ENCODE peak calls at places on chromosomes 12 and 14, in four cellular contexts. R is IMR-90, A is tibial nerve, H is HCT116. Q is an unnamed sample.

GRCh38 chr14:51607677-51608076 is 44.0 kb upstream of the FRMD6 start:
- DNase-seq in R (peak; percentile 59), A (no peak), H (no peak), Q (no peak)

GRCh38 chr14:53605562-53605961 is 351.1 kb downstream of the BMP4 start:
- DNase-seq in R (no peak), A (no peak), H (no peak), Q (no peak)

GRCh38 chr12:46950116-46950515 is 124.3 kb upstream of the SLC38A4 start:
- DNase-seq in R (no peak), A (no peak), H (no peak), Q (no peak)

GRCh38 chr12:6089041-6089823 is 35.2 kb downstream of the VWF start:
- DNase-seq in R (peak; percentile 52), A (no peak), H (peak; percentile 77), Q (peak; percentile 40)

GRCh38 chr14:64147126-64147790 is 146.9 kb downstream of the ESR2 start:
- DNase-seq in R (peak; percentile 71), A (no peak), H (no peak), Q (no peak)

GRCh38 chr12:34287437-34287836 is 265.1 kb downstream of the ALG10 start:
- DNase-seq in R (no peak), A (no peak), H (no peak), Q (no peak)

GRCh38 chr12:19181666-19182426 is 52.3 kb downstream of the PLEKHA5 start:
- DNase-seq in R (no peak), A (no peak), H (no peak), Q (no peak)

GRCh38 chr12:107654866-107655265 is 30.7 kb upstream of the PWP1 start:
- DNase-seq in R (no peak), A (no peak), H (no peak), Q (no peak)

GRCh38 chr14:69325646-69326265 is 65.8 kb downstream of the GALNT16 start:
- DNase-seq in R (no peak), A (no peak), H (no peak), Q (no peak)

GRCh38 chr12:1590083-1590979 is 4.0 kb downstream of the FBXL14 start:
- DNase-seq in R (peak; percentile 63), A (no peak), H (no peak), Q (no peak)

GRCh38 chr12:124663206-124663605 is 95.8 kb upstream of the NCOR2 start:
- DNase-seq in R (no peak), A (no peak), H (no peak), Q (no peak)

GRCh38 chr12:26633591-26634210 is 199.3 kb downstream of the ITPR2 start:
- DNase-seq in R (peak; percentile 75), A (no peak), H (no peak), Q (no peak)

GRCh38 chr12:16573652-16574077 is 32.3 kb downstream of the LMO3 start:
- DNase-seq in R (peak; percentile 32), A (peak; percentile 29), H (no peak), Q (no peak)

GRCh38 chr14:68636597-68636996 is 156.3 kb downstream of the ZFP36L1 start:
- DNase-seq in R (no peak), A (no peak), H (no peak), Q (no peak)

GRCh38 chr12:26114720-26115406 is 10.0 kb downstream of the BHLHE41 start:
- DNase-seq in R (no peak), A (no peak), H (no peak), Q (no peak)

GRCh38 chr12:26786491-26787124 is 46.4 kb downstream of the ITPR2 start:
- DNase-seq in R (peak; percentile 11), A (no peak), H (no peak), Q (no peak)

GRCh38 chr12:93682846-93683261 is 5.7 kb downstream of the CRADD start:
- DNase-seq in R (no peak), A (no peak), H (no peak), Q (no peak)

GRCh38 chr12:4969405-4969804 is 59.7 kb downstream of the KCNA1 start:
- DNase-seq in R (no peak), A (no peak), H (no peak), Q (no peak)

GRCh38 chr12:87813476-87814234 is 215.5 kb downstream of the C12orf50 start:
- DNase-seq in R (peak; percentile 89), A (no peak), H (no peak), Q (peak; percentile 16)

GRCh38 chr12:50747817-50748216 is 16.1 kb upstream of the ATF1 start:
- DNase-seq in R (no peak), A (no peak), H (no peak), Q (no peak)

GRCh38 chr12:122874081-122874480 is 21.8 kb downstream of the VPS37B start:
- DNase-seq in R (no peak), A (no peak), H (no peak), Q (no peak)

GRCh38 chr14:91244501-91244901 is at the start of gene GPR68:
- DNase-seq in R (peak; percentile 73), A (no peak), H (no peak), Q (peak; percentile 63)

GRCh38 chr14:99514552-99515300 is 33.5 kb downstream of the CCNK start:
- DNase-seq in R (no peak), A (peak; percentile 9), H (no peak), Q (no peak)

GRCh38 chr12:116133149-116133548 is 144.3 kb downstream of the MED13L start:
- DNase-seq in R (peak; percentile 57), A (no peak), H (no peak), Q (no peak)

GRCh38 chr12:51439330-51439729 is 14.7 kb downstream of the SLC4A8 start:
- DNase-seq in R (no peak), A (no peak), H (no peak), Q (no peak)

GRCh38 chr14:75247286-75247922 is 31.2 kb upstream of the FOS start:
- DNase-seq in R (no peak), A (no peak), H (no peak), Q (no peak)

GRCh38 chr12:55715833-55716581 is at the start of gene BLOC1S1:
- DNase-seq in R (peak; percentile 91), A (peak; percentile 93), H (peak; percentile 94), Q (peak; percentile 85)
- TF ChIP-seq POLR2A in R (no peak), A (peak; percentile 44), H (peak; percentile 49), Q (peak; percentile 44)

DNA sequence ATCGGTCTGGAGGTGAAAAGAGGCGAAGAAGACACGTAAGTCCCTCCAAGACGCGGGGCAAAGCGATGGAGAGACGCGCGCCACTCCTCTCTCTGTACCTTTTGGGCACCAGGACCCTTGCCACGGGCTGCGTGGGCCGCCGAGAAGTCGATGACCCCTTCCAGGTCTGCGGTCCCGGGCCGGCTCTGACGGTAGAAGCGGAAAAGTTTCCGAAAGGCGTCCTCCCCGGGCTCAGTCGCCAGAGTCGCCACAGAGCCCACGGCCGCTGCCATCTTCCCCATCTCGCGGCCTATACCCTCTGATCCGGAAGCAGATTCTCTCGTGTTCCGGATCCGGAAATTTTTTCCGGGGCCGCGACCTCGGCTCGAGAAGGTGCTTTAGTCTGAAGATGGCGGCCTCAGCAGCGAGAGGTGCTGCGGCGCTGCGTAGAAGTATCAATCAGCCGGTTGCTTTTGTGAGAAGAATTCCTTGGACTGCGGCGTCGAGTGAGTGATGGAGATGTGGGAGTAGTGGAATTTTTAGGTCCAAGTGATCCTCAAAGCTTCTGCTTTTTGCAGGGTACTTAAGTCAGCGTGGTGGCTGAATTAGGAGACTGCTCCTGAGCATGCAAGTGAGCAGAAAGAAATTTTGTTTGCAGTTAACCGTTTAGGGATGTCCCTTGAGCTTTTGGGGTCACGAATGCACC is at the start of the genes ALKBH1 and SLIRP:
- DNase-seq in R (peak; percentile 72), A (peak; percentile 78), H (peak; percentile 59), Q (peak; percentile 50)
- TF ChIP-seq POLR2A in R (peak; percentile 84), A (peak; percentile 18), H (peak; percentile 94), Q (peak; percentile 58)

GRCh38 chr12:130878193-130879185 is 6.6 kb downstream of the RAN start:
- DNase-seq in R (no peak), A (no peak), H (no peak), Q (no peak)
- TF ChIP-seq POLR2A in R (no peak), A (no peak), H (no peak), Q (no peak)

DNA sequence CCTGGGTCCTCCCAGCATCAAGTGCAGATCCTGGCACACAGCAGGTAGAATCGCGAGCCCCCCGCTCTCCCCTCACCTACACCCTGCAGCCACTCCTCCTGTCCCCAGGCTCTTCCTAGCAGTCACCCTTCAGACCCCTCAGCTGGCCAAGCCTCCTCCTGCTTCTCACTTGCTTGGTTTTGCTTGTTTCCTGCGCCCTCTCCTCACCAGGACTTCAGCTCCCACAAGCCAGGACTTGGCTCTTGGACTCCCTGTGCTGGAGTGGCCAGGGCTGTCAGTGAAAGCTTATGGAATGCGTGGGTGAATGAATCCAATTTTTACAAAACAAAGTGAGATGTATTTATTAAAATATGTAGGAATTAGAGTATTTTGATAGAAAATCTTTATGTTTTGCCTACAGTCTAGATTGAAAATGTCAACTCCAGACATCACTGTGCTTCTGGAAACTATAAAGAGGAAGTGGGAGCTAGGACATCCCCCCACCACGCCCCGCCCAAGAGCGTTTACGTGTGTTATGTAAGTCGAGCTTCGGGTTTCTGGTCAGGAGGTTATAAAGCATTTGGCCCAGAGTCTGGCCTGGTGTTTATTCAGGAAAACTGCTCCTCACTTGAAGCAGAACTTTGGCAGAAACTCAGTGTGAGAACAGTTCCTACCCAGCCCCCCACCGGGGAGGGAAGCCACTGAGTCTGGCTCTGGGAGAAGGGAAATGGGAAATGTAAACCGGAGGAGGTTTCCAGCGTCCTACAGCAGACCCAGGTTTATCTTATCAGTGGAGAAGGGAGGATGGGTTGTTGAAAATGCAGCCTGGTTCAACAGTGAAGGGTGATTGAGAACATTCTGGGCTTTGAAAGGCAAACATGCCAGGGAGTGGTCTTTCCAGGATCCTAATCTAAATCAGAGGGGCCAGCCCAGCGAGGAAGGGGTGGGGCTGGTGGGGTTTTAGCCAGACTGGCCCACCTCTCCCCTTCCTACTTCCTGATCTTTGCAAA is 8.8 kb downstream of the ALDH2 start:
- DNase-seq in R (peak; percentile 93), A (peak; percentile 49), H (no peak), Q (no peak)
- TF ChIP-seq POLR2A in R (no peak), A (no peak), H (no peak), Q (no peak)

GRCh38 chr12:9760699-9761406 is at the start of gene CD69:
- DNase-seq in R (no peak), A (no peak), H (no peak), Q (no peak)
- TF ChIP-seq POLR2A in R (no peak), A (no peak), H (no peak), Q (no peak)